ENCODE peak calls at places on chromosomes 3 and 15, in six cellular contexts. Q, V, D, T, F and E are unnamed samples.

GRCh38 chr3:50671331-50671730 is 3.4 kb upstream of the DOCK3 start:
- DNase-seq in Q (no peak), V (peak; percentile 74), D (no peak), T (no peak), F (no peak), E (peak; percentile 38)

GRCh38 chr15:52360229-52361203 is 64.9 kb upstream of the MYO5C start:
- DNase-seq in Q (no peak), V (no peak), D (no peak), T (no peak), F (no peak), E (no peak)

GRCh38 chr3:81419196-81419595 is 342.2 kb downstream of the GBE1 start:
- DNase-seq in Q (no peak), V (peak; percentile 22), D (peak; percentile 0), T (peak; percentile 36), F (peak; percentile 1), E (peak; percentile 3)

GRCh38 chr15:62983956-62984355 is 58.6 kb upstream of the TPM1 start:
- DNase-seq in Q (no peak), V (no peak), D (peak; percentile 4), T (no peak), F (no peak), E (no peak)

GRCh38 chr15:68626739-68627138 is 47.9 kb downstream of the CORO2B start:
- DNase-seq in Q (no peak), V (peak; percentile 58), D (no peak), T (no peak), F (no peak), E (no peak)

GRCh38 chr15:34107315-34107714 is 5.4 kb downstream of the PGBD4 start:
- DNase-seq in Q (no peak), V (no peak), D (no peak), T (no peak), F (no peak), E (no peak)

GRCh38 chr3:135965129-135965505 is 411 bp upstream of the PPP2R3A start:
- DNase-seq in Q (no peak), V (peak; percentile 26), D (no peak), T (no peak), F (no peak), E (no peak)

GRCh38 chr3:126313580-126314304 is 43.5 kb downstream of the KLF15 start:
- DNase-seq in Q (no peak), V (peak; percentile 17), D (no peak), T (no peak), F (no peak), E (no peak)

GRCh38 chr15:72319360-72319984 is 485 bp downstream of the CELF6 start:
- DNase-seq in Q (no peak), V (peak; percentile 47), D (peak; percentile 83), T (no peak), F (no peak), E (peak; percentile 82)

GRCh38 chr3:69408989-69409388 is 23.1 kb upstream of the FRMD4B start:
- DNase-seq in Q (no peak), V (no peak), D (no peak), T (no peak), F (no peak), E (no peak)

GRCh38 chr3:62818347-62818746 is 56.9 kb downstream of the CADPS start:
- DNase-seq in Q (peak; percentile 23), V (no peak), D (no peak), T (no peak), F (no peak), E (no peak)

GRCh38 chr3:42572278-42572677 is 9.5 kb downstream of the SEC22C start:
- DNase-seq in Q (no peak), V (peak; percentile 31), D (peak; percentile 75), T (peak; percentile 58), F (peak; percentile 62), E (peak; percentile 45)

GRCh38 chr3:19543212-19543841 is 390.7 kb downstream of the EFHB start:
- DNase-seq in Q (peak; percentile 25), V (no peak), D (no peak), T (peak; percentile 24), F (peak; percentile 15), E (no peak)

GRCh38 chr3:10518506-10519150 is 13.2 kb upstream of the ATP2B2 start:
- DNase-seq in Q (no peak), V (peak; percentile 58), D (no peak), T (no peak), F (no peak), E (no peak)

GRCh38 chr3:38610436-38610835 is 39.1 kb downstream of the SCN5A start:
- DNase-seq in Q (no peak), V (no peak), D (no peak), T (no peak), F (no peak), E (no peak)

GRCh38 chr3:58008140-58009025 is at the start of gene FLNB:
- DNase-seq in Q (no peak), V (peak; percentile 54), D (peak; percentile 80), T (peak; percentile 99), F (peak; percentile 45), E (peak; percentile 65)

GRCh38 chr3:31575448-31575847 is 42.7 kb downstream of the STT3B start:
- DNase-seq in Q (no peak), V (no peak), D (no peak), T (no peak), F (no peak), E (no peak)

GRCh38 chr3:151082880-151083838 is 2.3 kb upstream of the MED12L start:
- DNase-seq in Q (no peak), V (no peak), D (no peak), T (no peak), F (no peak), E (no peak)

GRCh38 chr3:59265566-59265965 is 215.7 kb upstream of the CFAP20DC start:
- DNase-seq in Q (no peak), V (no peak), D (no peak), T (no peak), F (no peak), E (no peak)

GRCh38 chr3:131957980-131958379 is 76.8 kb downstream of the CPNE4 start:
- DNase-seq in Q (no peak), V (no peak), D (no peak), T (no peak), F (no peak), E (no peak)

GRCh38 chr15:100958326-100959065 is 39.3 kb downstream of the LRRK1 start:
- DNase-seq in Q (no peak), V (peak; percentile 71), D (no peak), T (no peak), F (no peak), E (peak; percentile 77)

GRCh38 chr3:143970773-143971366 is 753 bp upstream of the DIPK2A start:
- DNase-seq in Q (no peak), V (peak; percentile 33), D (peak; percentile 65), T (peak; percentile 41), F (no peak), E (peak; percentile 56)

GRCh38 chr15:25707656-25708365 is 155.3 kb downstream of the ATP10A start:
- DNase-seq in Q (no peak), V (no peak), D (no peak), T (no peak), F (no peak), E (no peak)
- TF ChIP-seq SMC3 in Q (no peak), V (no peak), D (no peak), T (no peak), F (no peak), E (no peak)

GRCh38 chr3:12882336-12883310 is 41.3 kb upstream of the RPL32 start:
- DNase-seq in Q (no peak), V (no peak), D (no peak), T (no peak), F (no peak), E (no peak)

GRCh38 chr3:12884790-12885584 is 43.6 kb upstream of the RPL32 start:
- DNase-seq in Q (no peak), V (no peak), D (no peak), T (no peak), F (no peak), E (no peak)

GRCh38 chr3:12886106-12886679 is 44.8 kb upstream of the RPL32 start:
- DNase-seq in Q (no peak), V (no peak), D (no peak), T (no peak), F (no peak), E (no peak)

GRCh38 chr3:12885585-12885934 is 44.2 kb upstream of the RPL32 start:
- DNase-seq in Q (no peak), V (no peak), D (peak; percentile 43), T (no peak), F (no peak), E (no peak)

DNA sequence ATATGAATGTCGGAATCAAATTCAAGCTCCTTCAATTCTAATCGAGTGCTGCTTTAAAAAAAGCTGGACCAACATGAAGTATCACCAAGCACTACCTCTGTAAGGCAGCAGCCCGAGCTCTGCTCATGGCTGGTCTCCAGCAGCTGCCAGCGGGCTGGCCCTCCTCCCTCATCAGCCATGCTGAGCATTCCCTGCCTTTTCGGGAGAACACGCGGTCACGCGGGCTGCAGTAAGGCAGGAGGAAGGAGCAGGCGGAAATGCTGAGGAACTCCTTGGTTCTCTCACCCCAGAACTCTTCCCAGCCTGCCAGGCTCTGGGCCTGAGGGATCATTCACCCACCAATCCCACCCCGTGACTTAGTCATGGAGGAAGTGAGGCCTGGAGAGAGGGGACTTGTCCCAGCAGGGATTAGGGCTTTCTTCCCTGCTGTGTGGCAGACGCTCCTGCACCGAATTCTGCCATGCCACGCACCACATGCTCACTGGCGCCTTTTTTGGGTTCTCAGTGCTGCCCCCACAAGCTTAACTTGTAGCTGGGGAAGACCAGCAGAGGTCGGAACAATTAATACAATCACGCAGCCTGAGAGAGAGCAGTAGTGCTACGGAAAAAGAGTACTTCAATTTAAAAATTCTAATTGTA is 42.9 kb upstream of the RPL32 start:
- DNase-seq in Q (no peak), V (peak; percentile 15), D (no peak), T (no peak), F (no peak), E (no peak)
- H3K4me3 ChIP-seq in Q (no peak overlapping the region), V (no peak overlapping the region), D (no peak overlapping the region), T (no peak overlapping the region), F (no peak overlapping the region), E (no peak overlapping the region)

GRCh38 chr3:54983266-54983910 is 55.5 kb upstream of the LRTM1 start:
- DNase-seq in Q (no peak), V (no peak), D (no peak), T (no peak), F (no peak), E (no peak)
- TF ChIP-seq SMC3 in Q (no peak), V (no peak), D (no peak), T (no peak), F (no peak), E (no peak)

DNA sequence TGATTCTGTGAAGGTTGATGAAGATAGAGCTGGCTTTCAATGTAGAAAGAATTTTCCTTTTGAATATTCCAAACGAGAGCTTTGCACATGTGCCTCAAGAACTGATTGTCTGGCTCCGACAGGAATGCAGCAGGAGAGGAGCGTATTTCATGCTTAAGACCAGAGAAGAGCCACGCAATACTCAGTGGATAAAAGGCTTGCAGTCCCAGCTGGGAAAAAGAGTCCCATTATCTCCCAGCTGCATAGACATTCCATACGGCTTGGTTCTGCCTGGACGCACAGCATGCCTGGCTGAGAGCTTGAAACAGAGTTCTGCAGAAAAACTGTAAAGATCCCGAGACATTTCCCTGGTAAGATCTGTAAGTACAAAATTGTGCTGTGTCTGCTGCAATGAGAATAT is at the start of gene CNTN6:
- DNase-seq in Q (no peak), V (no peak), D (no peak), T (peak; percentile 25), F (no peak), E (no peak)
- H3K4me3 ChIP-seq in Q (no peak within 1 kb of the TSS), V (no peak within 1 kb of the TSS), D (no peak within 1 kb of the TSS), T (no peak within 1 kb of the TSS), F (no peak within 1 kb of the TSS), E (no peak within 1 kb of the TSS)